ENCODE peak calls at places on chromosomes 5 and 9, in eight cellular contexts. T is NCI-H69; W is upper lobe of right lung; A is NCI-H226; P is fibroblast of lung; U is NCI-H526 treated with DMSO at 0.1 percent for 48 hours; F is stimulated activated effector memory CD8-positive, alpha-beta T cell treated with anti-CD3 and anti-CD28 coated beads, Interleukin-12 subunit alpha, Interleukin-12 subunit beta, amount 100 ng/mL, for 72 hours; X is astrocyte. I is an unnamed sample.

GRCh38 chr9:72140582-72140981 is 8.7 kb upstream of the GDA start:
- DNase-seq in T (no peak), W (no peak), A (peak; percentile 27), P (no peak), U (no peak), F (no peak), X (no peak), I (no peak)

GRCh38 chr9:114157516-114158176 is 2.3 kb downstream of the COL27A1 start:
- DNase-seq in T (no peak), W (no peak), A (no peak), P (peak; percentile 72), U (no peak), F (no peak), X (peak; percentile 61), I (no peak)

GRCh38 chr9:106953166-106953565 is 90.2 kb downstream of the ZNF462 start:
- DNase-seq in T (no peak), W (no peak), A (peak; percentile 35), P (peak; percentile 88), U (no peak), F (no peak), X (peak; percentile 84), I (no peak)

GRCh38 chr9:123953601-123954011 is 23.7 kb upstream of the DENND1A start:
- DNase-seq in T (no peak), W (no peak), A (no peak), P (no peak), U (no peak), F (no peak), X (no peak), I (no peak)

GRCh38 chr9:8852301-8852864 is 1052.8 kb upstream of the DMAC1 start:
- DNase-seq in T (peak; percentile 42), W (no peak), A (no peak), P (no peak), U (no peak), F (no peak), X (no peak), I (no peak)

GRCh38 chr9:104586496-104587180 is 12.6 kb downstream of the OR13C5 start:
- DNase-seq in T (peak; percentile 15), W (no peak), A (no peak), P (no peak), U (no peak), F (no peak), X (no peak), I (peak; percentile 81)

GRCh38 chr9:125763373-125763772 is 16.2 kb downstream of the PBX3 start:
- DNase-seq in T (peak; percentile 100), W (no peak), A (no peak), P (peak; percentile 71), U (no peak), F (no peak), X (peak; percentile 62), I (peak; percentile 35)

GRCh38 chr5:85515588-85515987 is 1102.2 kb upstream of the COX7C start:
- DNase-seq in T (no peak), W (no peak), A (no peak), P (no peak), U (no peak), F (no peak), X (no peak), I (no peak)

GRCh38 chr5:141507387-141508091 is 18.7 kb downstream of the PCDHGC5 start:
- DNase-seq in T (no peak), W (no peak), A (no peak), P (peak; percentile 89), U (no peak), F (no peak), X (peak; percentile 85), I (peak; percentile 82)

GRCh38 chr5:67249590-67249895 is 52.9 kb upstream of the CD180 start:
- DNase-seq in T (peak; percentile 63), W (no peak), A (no peak), P (no peak), U (no peak), F (no peak), X (no peak), I (no peak)